ENCODE peak calls at places on chromosomes 11 and 22, in six cellular contexts. Q is HFFc6, J is caudate nucleus, G is NAMALWA, T is fibroblast of lung, B is Caki2. S is an unnamed sample.

GRCh38 chr11:134592391-134592990 is 180.4 kb upstream of the B3GAT1 start:
- DNase-seq in Q (no peak), J (no peak), B (peak; percentile 3), G (peak; percentile 59), T (no peak), S (peak; percentile 13)

GRCh38 chr11:119380816-119381185 is 689 bp downstream of the USP2 start:
- DNase-seq in J (no peak), T (no peak), G (no peak), Q (no peak), B (no peak), S (no peak)

GRCh38 chr11:95363710-95364109 is 132.7 kb upstream of the SESN3 start:
- DNase-seq in Q (no peak), T (no peak), B (no peak), J (no peak), G (no peak), S (no peak)

GRCh38 chr22:37340331-37341262 is 58.3 kb downstream of the CYTH4 start:
- DNase-seq in B (no peak), Q (no peak), T (no peak), G (no peak), J (no peak), S (no peak)

GRCh38 chr11:1766719-1767398 is 3.1 kb upstream of the CTSD start:
- DNase-seq in G (no peak), B (no peak), T (no peak), J (no peak), Q (no peak), S (no peak)

GRCh38 chr11:66557733-66558326 is 10.6 kb downstream of the CTSF start:
- DNase-seq in Q (no peak), T (no peak), J (no peak), B (no peak), G (no peak), S (no peak)

GRCh38 chr11:85947431-85948272 is 92.5 kb downstream of the CCDC83 start:
- DNase-seq in Q (peak; percentile 79), J (no peak), B (peak; percentile 50), G (no peak), T (peak; percentile 97), S (no peak)

GRCh38 chr22:46593211-46593676 is 26.9 kb upstream of the GRAMD4 start:
- DNase-seq in Q (no peak), J (no peak), T (no peak), G (peak; percentile 77), B (no peak), S (no peak)

GRCh38 chr22:18077087-18077638 is 627 bp upstream of the PEX26 start:
- DNase-seq in G (peak; percentile 20), B (no peak), T (no peak), J (no peak), Q (no peak), S (no peak)

GRCh38 chr11:6612816-6613136 is 760 bp upstream of the TAF10 start:
- DNase-seq in G (no peak), B (no peak), T (no peak), Q (no peak), J (no peak), S (no peak)

GRCh38 chr22:36256474-36256873 is 3.5 kb downstream of the APOL1 start:
- DNase-seq in J (no peak), Q (no peak), T (no peak), B (no peak), G (no peak), S (no peak)

GRCh38 chr11:94154095-94154856 is 25.6 kb downstream of the PANX1 start:
- DNase-seq in J (no peak), B (no peak), T (no peak), Q (no peak), G (no peak), S (no peak)

GRCh38 chr22:20155330-20156041 is 4.6 kb upstream of the CCDC188 start:
- DNase-seq in T (no peak), B (no peak), Q (no peak), G (peak; percentile 38), J (peak; percentile 68), S (no peak)

GRCh38 chr11:1041149-1041467 is 4.6 kb upstream of the MUC6 start:
- DNase-seq in Q (no peak), B (no peak), T (no peak), G (no peak), J (no peak), S (no peak)

GRCh38 chr11:37946155-37946766 is 1348.2 kb upstream of the RAG2 start:
- DNase-seq in G (peak; percentile 60), B (peak; percentile 14), Q (peak; percentile 19), T (peak; percentile 59), J (no peak), S (no peak)

GRCh38 chr22:27919943-27920755 is 1.1 kb upstream of the PITPNB start:
- DNase-seq in T (peak; percentile 83), J (no peak), G (peak; percentile 57), B (peak; percentile 66), Q (peak; percentile 32), S (no peak)

S was measured in effector memory CD8-positive, alpha-beta T cell.